ENCODE peak calls at places on chromosomes 5 and 9, in nine cellular contexts. N is heart right ventricle, G is cardiac muscle cell, D is IMR-90, C is dorsolateral prefrontal cortex, F is HCT116, S is fibroblast of lung, V is adrenal gland, L is uterus. H is an unnamed sample.

GRCh38 chr5:170463426-170463825 is 40.4 kb upstream of the KCNIP1 start:
- DNase-seq in C (no peak), F (no peak), S (no peak), L (no peak), N (no peak), V (no peak), G (no peak), D (no peak), H (no peak)

GRCh38 chr9:39588056-39588814 is 232.8 kb downstream of the SPATA31A1 start:
- DNase-seq in D (no peak), S (no peak), F (no peak), C (no peak), L (no peak), N (no peak), G (no peak), V (no peak), H (no peak)

GRCh38 chr5:112077180-112077579 is 320.2 kb upstream of the NREP start:
- DNase-seq in F (no peak), N (no peak), L (no peak), D (peak), V (no peak), S (peak), C (no peak), G (no peak), H (peak)

GRCh38 chr5:38381361-38381760 is 123.0 kb downstream of the EGFLAM start:
- DNase-seq in N (no peak), S (no peak), F (no peak), D (no peak), L (no peak), V (no peak), G (no peak), C (no peak), H (no peak)

GRCh38 chr5:150529147-150529546 is 21.2 kb downstream of the NDST1 start:
- DNase-seq in C (no peak), S (no peak), D (no peak), N (no peak), F (no peak), G (no peak), V (no peak), L (no peak), H (no peak)

GRCh38 chr5:128536861-128537305 is 1.2 kb downstream of the FBN2 start:
- DNase-seq in N (no peak), G (no peak), D (peak), F (no peak), V (no peak), L (no peak), S (peak), C (no peak), H (no peak)

GRCh38 chr9:10704720-10705119 is 91.9 kb upstream of the PTPRD start:
- DNase-seq in S (peak), L (no peak), C (no peak), D (no peak), N (no peak), F (no peak), V (no peak), G (no peak), H (peak)

GRCh38 chr9:105672711-105673234 is 10.5 kb downstream of the TAL2 start:
- DNase-seq in C (no peak), L (no peak), F (no peak), D (no peak), V (no peak), N (no peak), G (no peak), S (no peak), H (no peak)

GRCh38 chr5:173238312-173239232 is 3.6 kb upstream of the NKX2-5 start:
- DNase-seq in N (no peak), G (peak), F (no peak), C (no peak), D (no peak), L (no peak), S (no peak), V (no peak), H (no peak)

GRCh38 chr9:33765411-33765810 is 29.9 kb upstream of the PRSS3 start:
- DNase-seq in D (peak), L (no peak), N (no peak), G (no peak), F (peak), V (no peak), S (peak), C (no peak), H (peak)

GRCh38 chr5:137752873-137753226 is 1.3 kb downstream of the HNRNPA0 start:
- DNase-seq in G (no peak), N (no peak), S (no peak), D (no peak), V (peak), F (no peak), C (no peak), L (no peak), H (no peak)

GRCh38 chr5:670396-671270 is 22.5 kb downstream of the TPPP start:
- DNase-seq in N (no peak), V (no peak), L (no peak), G (no peak), C (no peak), D (no peak), S (no peak), F (no peak), H (no peak)

GRCh38 chr5:159412284-159413046 is 82.2 kb upstream of the IL12B start:
- DNase-seq in S (no peak), L (no peak), D (no peak), V (no peak), N (no peak), F (no peak), G (no peak), C (no peak), H (no peak)

GRCh38 chr5:118794281-118794680 is 194.1 kb downstream of the DTWD2 start:
- DNase-seq in N (no peak), F (no peak), C (no peak), S (no peak), L (no peak), D (no peak), V (no peak), G (no peak), H (no peak)

GRCh38 chr5:118788351-118788750 is 200.0 kb downstream of the DTWD2 start:
- DNase-seq in C (no peak), V (no peak), S (no peak), L (no peak), N (no peak), F (no peak), D (no peak), G (no peak), H (no peak)

GRCh38 chr5:118793652-118794051 is 194.7 kb downstream of the DTWD2 start:
- DNase-seq in D (no peak), V (no peak), L (no peak), G (no peak), F (no peak), C (no peak), S (no peak), N (no peak), H (no peak)

GRCh38 chr5:118793091-118793490 is 195.3 kb downstream of the DTWD2 start:
- DNase-seq in F (no peak), S (no peak), L (no peak), D (no peak), N (no peak), V (no peak), G (no peak), C (no peak), H (no peak)

GRCh38 chr5:118791986-118792734 is 196.2 kb downstream of the DTWD2 start:
- DNase-seq in C (no peak), N (peak), V (peak), L (peak), F (peak), S (peak), G (peak), D (peak), H (peak)
- TF ChIP-seq CTCF in C (peak), N (peak), V (peak), L (peak), F (peak), S (peak), G (peak), D (peak), H (peak)

GRCh38 chr5:33789558-33789957 is 102.2 kb downstream of the ADAMTS12 start:
- DNase-seq in S (no peak), G (no peak), F (no peak), L (no peak), C (no peak), V (no peak), D (no peak), N (no peak), H (no peak)
- H3K4me3 ChIP-seq in S (no peak), G (no peak), F (no peak), L (no peak), C (no peak), V (no peak), D (no peak), N (no peak), H (no peak)

GRCh38 chr5:144142826-144143167 is 27.7 kb downstream of the YIPF5 start:
- DNase-seq in V (no peak), L (no peak), S (no peak), D (no peak), G (no peak), F (no peak), C (no peak), N (no peak), H (no peak)
- TF ChIP-seq CTCF in V (no peak), L (no peak), S (no peak), D (no peak), G (no peak), F (no peak), C (no peak), N (no peak), H (no peak)

GRCh38 chr5:90307386-90308181 is 102.0 kb downstream of the CETN3 start:
- DNase-seq in C (no peak), V (no peak), S (peak), D (no peak), N (no peak), F (no peak), L (no peak), G (no peak), H (no peak)
- H3K4me3 ChIP-seq in C (no peak), V (no peak), S (no peak), D (no peak), N (no peak), F (no peak), L (no peak), G (no peak), H (no peak)

DNA sequence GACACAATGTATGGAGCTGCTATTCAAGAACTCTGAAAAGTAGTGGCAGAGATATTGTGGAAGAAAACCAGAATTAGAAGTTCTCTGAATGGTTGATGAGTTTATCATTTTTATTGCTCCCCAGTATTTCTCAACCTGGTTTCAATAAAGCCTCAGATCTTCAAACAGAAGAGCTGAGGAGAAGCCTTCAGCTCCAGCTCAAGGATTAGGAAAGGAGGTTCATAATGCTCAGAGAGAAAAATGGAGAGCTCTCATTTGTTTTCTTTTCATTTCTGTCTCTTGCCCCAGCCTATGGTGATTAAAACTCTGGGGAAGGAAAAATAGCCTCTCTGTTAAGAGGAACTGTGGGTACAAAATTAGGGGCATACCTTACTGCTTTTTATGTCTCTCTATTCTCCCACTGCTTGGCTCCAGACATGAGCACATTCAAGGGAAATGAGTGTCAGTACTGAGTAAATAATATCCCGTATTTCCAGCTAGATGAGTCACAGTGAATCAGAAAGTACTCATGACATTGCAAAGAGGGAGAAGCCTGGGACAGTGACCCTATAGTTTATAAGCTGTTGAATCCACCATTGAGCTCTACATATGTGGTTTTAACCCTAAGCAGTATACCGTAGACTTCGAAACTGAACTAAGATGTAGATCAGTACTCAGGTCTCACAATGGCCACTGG is 138.1 kb downstream of the EMB start:
- DNase-seq in L (no peak), D (peak), G (no peak), S (peak), N (no peak), C (no peak), V (no peak), F (peak), H (peak)
- TF ChIP-seq CTCF in L (no peak), D (no peak), G (no peak), S (no peak), N (no peak), C (no peak), V (no peak), F (no peak), H (no peak)

DNA sequence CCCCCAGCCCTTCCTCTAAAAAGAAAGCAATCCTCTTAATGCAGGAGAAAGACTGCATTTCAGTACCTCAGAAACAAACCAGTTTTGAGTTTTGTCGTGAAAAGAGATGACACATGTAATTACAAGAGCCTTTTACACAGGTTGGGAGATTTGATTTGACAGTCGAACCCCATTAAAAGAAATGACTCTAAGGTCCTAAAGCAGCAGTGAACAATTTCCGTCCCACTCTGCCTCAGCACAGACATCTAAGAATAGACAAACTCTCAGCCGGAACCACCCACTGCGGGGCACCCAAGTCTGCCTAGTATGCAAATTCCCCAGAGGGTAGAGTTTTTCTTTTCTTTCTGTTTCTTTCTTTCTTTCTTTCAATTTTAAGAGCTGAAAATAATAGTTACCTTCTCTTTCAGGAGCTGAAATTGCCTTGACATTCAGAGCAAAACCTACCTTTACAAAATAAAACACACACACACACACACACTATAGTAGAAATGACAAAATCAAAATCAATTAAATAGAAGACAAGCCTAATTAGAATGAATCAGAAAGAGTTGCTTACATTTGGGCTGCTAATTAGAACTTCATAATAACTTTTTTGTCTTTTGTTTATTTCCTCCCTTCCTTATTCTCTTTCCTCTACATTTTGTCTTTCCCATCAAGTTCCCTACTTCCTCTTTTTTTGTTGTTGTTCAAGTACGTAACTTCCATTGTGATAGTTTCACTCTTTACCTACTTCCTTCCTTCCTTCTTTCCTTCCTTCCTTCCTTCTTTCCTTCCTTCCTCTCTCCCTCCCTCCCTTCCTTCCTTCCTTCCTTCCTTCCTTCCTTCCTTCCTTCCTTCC is 65.1 kb downstream of the BASP1 start:
- DNase-seq in F (no peak), N (no peak), L (no peak), D (no peak), G (peak), V (no peak), S (no peak), C (no peak), H (no peak)
- H3K4me3 ChIP-seq in F (no peak), N (no peak), L (no peak), D (no peak), G (no peak), V (no peak), S (no peak), C (no peak), H (no peak)

GRCh38 chr9:137353223-137354152 is 51.4 kb upstream of the NRARP start:
- DNase-seq in S (no peak), C (no peak), D (no peak), G (no peak), N (peak), L (no peak), F (no peak), V (peak), H (no peak)

GRCh38 chr9:137351781-137352501 is 49.9 kb upstream of the NRARP start:
- DNase-seq in F (no peak), G (no peak), V (no peak), L (no peak), D (no peak), C (no peak), S (no peak), N (no peak), H (no peak)

GRCh38 chr9:137354153-137354844 is 52.2 kb upstream of the NRARP start:
- DNase-seq in S (no peak), L (no peak), C (no peak), G (no peak), V (no peak), F (no peak), D (no peak), N (no peak), H (no peak)

GRCh38 chr9:137350696-137351584 is 48.9 kb upstream of the NRARP start:
- DNase-seq in L (no peak), G (no peak), F (no peak), V (no peak), S (no peak), N (no peak), C (no peak), D (no peak), H (no peak)

GRCh38 chr9:137352511-137353222 is 50.6 kb upstream of the NRARP start:
- DNase-seq in V (no peak), F (no peak), G (no peak), D (no peak), N (no peak), L (no peak), C (no peak), S (no peak), H (no peak)
- TF ChIP-seq CTCF in V (no peak), F (no peak), G (no peak), D (no peak), N (no peak), L (no peak), C (no peak), S (no peak), H (no peak)

DNA sequence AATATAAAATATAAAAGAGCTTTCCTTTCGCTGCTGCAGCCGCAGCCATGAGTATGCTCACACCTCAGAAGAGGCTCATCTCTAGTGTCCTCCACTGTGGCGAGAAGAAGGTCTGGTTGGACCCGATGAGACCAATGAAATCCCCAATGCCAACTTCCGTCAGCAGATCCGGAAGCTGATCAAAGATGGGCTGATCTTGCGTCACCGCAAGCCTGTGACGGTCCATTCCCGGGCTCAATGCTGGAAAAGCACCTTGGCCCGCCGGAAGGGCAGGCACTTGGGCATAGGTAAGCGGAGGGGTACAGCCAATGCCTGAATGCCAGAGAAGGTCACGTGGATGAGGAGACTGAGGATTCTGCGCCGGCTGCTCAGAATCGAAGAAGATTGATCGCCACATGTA is 12.6 kb upstream of the PRDM12 start:
- DNase-seq in D (no peak), S (no peak), L (no peak), C (no peak), N (no peak), V (no peak), G (no peak), F (no peak), H (no peak)
- H3K4me3 ChIP-seq in D (no peak), S (no peak), L (no peak), C (no peak), N (no peak), V (no peak), G (no peak), F (no peak), H (no peak)

H was measured in astrocyte of the spinal cord.